ENCODE peak calls at places on chromosome 22, in seven cellular contexts. Q is upper lobe of right lung, E is omental fat pad, R is activated B cell treated with CpG ODN at 0.5 μM for 24 hours, Y is CD14-positive monocyte, W is HCT116, Z is GM23338. V is an unnamed sample.

GRCh38 chr22:26735019-26735409 is 77.6 kb downstream of the MIAT start:
- DNase-seq in Y (no peak), Z (no peak), W (no peak), E (no peak), R (no peak), Q (no peak), V (no peak)

GRCh38 chr22:49305966-49306631 is 521.6 kb downstream of the BRD1 start:
- DNase-seq in R (peak; percentile 4), Q (peak; percentile 53), E (no peak), Z (no peak), W (no peak), Y (peak; percentile 19), V (peak; percentile 5)

GRCh38 chr22:27487600-27488450 is 313.7 kb downstream of the MN1 start:
- DNase-seq in W (no peak), Z (no peak), R (no peak), Y (no peak), Q (no peak), E (no peak), V (no peak)

GRCh38 chr22:23067023-23067650 is 3.2 kb upstream of the GNAZ start:
- DNase-seq in W (no peak), Y (no peak), R (peak; percentile 14), Z (no peak), E (no peak), Q (peak; percentile 46), V (peak; percentile 9)

GRCh38 chr22:41762980-41763779 is 37.3 kb upstream of the CCDC134 start:
- DNase-seq in E (no peak), W (peak; percentile 28), Y (no peak), Q (no peak), R (no peak), Z (peak; percentile 94), V (peak; percentile 12)

GRCh38 chr22:45720875-45721378 is 49.3 kb downstream of the ATXN10 start:
- DNase-seq in Y (no peak), E (no peak), Q (no peak), W (no peak), R (no peak), Z (no peak), V (no peak)

GRCh38 chr22:25076281-25076680 is 123.4 kb upstream of the CRYBB3 start:
- DNase-seq in E (no peak), Z (no peak), W (no peak), Q (no peak), Y (no peak), R (no peak), V (no peak)

GRCh38 chr22:48699531-48699930 is 1128.1 kb downstream of the BRD1 start:
- DNase-seq in E (no peak), W (no peak), Z (no peak), Q (no peak), R (no peak), Y (no peak), V (no peak)

GRCh38 chr22:45628508-45628907 is 43.1 kb upstream of the ATXN10 start:
- DNase-seq in W (no peak), Q (peak; percentile 36), Z (peak; percentile 80), R (no peak), Y (no peak), E (no peak), V (no peak)

GRCh38 chr22:25960375-25960774 is 208.9 kb upstream of the SEZ6L start:
- DNase-seq in R (no peak), Y (no peak), E (no peak), W (no peak), Q (no peak), Z (peak; percentile 58), V (no peak)

GRCh38 chr22:44493206-44493605 is 4.8 kb downstream of the RTL6 start:
- DNase-seq in Y (no peak), Q (no peak), W (no peak), Z (no peak), E (no peak), R (no peak), V (no peak)

GRCh38 chr22:25736378-25737011 is 5.5 kb upstream of the MYO18B start:
- DNase-seq in W (no peak), R (no peak), Z (no peak), Y (no peak), E (no peak), Q (no peak), V (no peak)

GRCh38 chr22:48835857-48836672 is 991.6 kb downstream of the BRD1 start:
- DNase-seq in E (no peak), Y (no peak), R (no peak), Z (no peak), W (no peak), Q (peak; percentile 57), V (no peak)

GRCh38 chr22:24106385-24107381 is 74.6 kb upstream of the SUSD2 start:
- DNase-seq in R (peak; percentile 23), Z (peak; percentile 45), Y (no peak), W (no peak), Q (no peak), E (no peak), V (no peak)

GRCh38 chr22:27554106-27554814 is 247.3 kb downstream of the MN1 start:
- DNase-seq in Z (no peak), Q (no peak), R (no peak), W (no peak), E (no peak), Y (no peak), V (no peak)

GRCh38 chr22:21001601-21002325 is at the start of gene THAP7:
- DNase-seq in Y (peak; percentile 97), W (peak; percentile 89), Q (peak; percentile 99), E (peak; percentile 92), Z (peak; percentile 96), R (peak; percentile 97), V (peak; percentile 86)
- TF ChIP-seq CTCF in Y (no peak), W (no peak), Q (no peak), E (no peak), Z (no peak), R (no peak), V (no peak)

DNA sequence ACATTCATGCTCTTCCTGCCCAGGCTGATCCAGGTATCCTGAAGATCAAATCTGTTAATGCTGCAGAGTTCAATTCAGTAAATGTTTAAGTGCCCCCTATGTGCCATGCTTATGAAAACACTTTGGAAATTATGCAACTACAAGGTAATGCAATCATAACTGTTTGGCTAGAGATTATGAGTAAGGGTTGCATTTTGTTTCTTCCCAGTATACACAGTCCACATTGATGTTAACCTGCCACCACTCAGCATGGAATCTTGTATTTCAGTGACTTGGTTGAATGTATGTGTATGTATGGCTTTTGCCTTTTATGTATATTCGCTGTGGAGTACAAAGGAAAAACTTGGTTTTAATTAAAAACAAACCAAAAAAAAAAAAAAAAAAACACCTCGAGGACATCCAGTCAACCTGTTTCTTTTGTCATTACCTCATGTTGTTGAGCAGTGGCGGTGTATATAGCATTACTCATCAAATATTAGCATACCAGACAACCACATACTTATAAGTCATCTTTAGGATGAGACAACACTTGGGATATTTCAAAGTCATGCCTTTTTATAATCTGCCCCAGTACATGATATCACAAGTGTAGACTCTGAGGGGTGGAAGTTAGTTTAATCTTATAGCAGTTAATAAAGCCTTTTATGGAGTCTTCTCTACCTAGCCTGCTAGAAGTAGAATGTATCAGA is 86.1 kb upstream of the HORMAD2 start:
- DNase-seq in W (no peak), R (no peak), Q (no peak), Z (no peak), Y (no peak), E (no peak), V (no peak)
- TF ChIP-seq CTCF in W (peak; percentile 34), R (no peak), Q (peak; percentile 14), Z (no peak), Y (no peak), E (no peak), V (no peak)

GRCh38 chr22:30180616-30181015 is 65.9 kb downstream of the LIF start:
- DNase-seq in Q (no peak), Z (no peak), R (no peak), Y (no peak), W (no peak), E (no peak), V (no peak)

GRCh38 chr22:30175743-30176288 is 70.7 kb downstream of the LIF start:
- DNase-seq in W (no peak), E (no peak), Q (no peak), Y (no peak), Z (no peak), R (no peak), V (no peak)

GRCh38 chr22:30176431-30176830 is 70.1 kb downstream of the LIF start:
- DNase-seq in Y (no peak), W (no peak), E (no peak), Z (no peak), R (no peak), Q (no peak), V (no peak)

GRCh38 chr22:30181459-30182353 is 64.9 kb downstream of the LIF start:
- DNase-seq in W (no peak), Z (no peak), Q (no peak), E (no peak), R (no peak), Y (no peak), V (no peak)

DNA sequence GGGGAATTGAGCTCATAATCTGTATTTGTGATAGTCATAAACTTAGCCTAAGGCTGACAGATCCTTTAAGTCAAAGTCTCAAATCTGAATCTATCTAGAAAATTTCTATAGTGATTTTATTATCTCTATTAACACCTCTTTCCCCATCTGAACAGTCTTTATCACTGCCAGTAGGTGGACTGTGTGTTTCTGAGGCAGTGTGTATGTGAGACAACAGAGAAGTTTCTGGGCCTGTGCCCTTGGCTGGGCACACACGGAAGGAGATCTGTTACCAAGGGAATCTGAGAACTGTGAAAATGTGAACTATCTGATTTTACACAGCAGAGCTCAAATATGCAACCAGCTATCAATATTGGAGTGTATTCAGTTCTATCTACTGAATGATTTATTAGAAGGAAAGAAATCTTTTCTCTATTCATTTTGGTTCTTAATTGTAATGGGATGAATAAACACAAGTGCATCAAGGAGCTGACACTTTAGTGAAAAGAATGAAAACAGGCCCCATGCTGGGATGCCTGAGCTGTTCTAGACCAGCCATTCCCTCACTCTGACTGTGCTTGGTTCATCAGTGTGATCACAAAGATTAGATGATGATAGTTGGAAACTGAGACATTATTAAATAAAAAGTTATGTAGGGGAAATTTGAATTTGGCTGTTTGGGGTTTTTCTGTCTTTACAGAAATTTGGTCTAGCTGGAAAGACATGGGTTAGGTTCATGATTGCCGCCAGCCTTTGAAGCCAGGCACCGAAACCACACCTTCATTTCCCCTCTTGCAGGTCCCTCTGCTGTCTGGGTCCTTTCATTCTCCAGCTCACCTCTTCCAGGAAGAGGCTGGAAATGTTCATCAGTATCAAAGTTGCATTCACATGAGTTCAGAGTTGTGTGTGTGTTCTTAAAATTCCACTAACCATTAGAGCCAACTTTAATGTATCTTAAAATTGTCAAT is 68.1 kb downstream of the LIF start:
- DNase-seq in Z (no peak), W (peak; percentile 18), Q (no peak), Y (no peak), E (no peak), R (no peak), V (no peak)
- TF ChIP-seq CTCF in Z (no peak), W (peak; percentile 41), Q (no peak), Y (no peak), E (no peak), R (no peak), V (peak; percentile 12)

DNA sequence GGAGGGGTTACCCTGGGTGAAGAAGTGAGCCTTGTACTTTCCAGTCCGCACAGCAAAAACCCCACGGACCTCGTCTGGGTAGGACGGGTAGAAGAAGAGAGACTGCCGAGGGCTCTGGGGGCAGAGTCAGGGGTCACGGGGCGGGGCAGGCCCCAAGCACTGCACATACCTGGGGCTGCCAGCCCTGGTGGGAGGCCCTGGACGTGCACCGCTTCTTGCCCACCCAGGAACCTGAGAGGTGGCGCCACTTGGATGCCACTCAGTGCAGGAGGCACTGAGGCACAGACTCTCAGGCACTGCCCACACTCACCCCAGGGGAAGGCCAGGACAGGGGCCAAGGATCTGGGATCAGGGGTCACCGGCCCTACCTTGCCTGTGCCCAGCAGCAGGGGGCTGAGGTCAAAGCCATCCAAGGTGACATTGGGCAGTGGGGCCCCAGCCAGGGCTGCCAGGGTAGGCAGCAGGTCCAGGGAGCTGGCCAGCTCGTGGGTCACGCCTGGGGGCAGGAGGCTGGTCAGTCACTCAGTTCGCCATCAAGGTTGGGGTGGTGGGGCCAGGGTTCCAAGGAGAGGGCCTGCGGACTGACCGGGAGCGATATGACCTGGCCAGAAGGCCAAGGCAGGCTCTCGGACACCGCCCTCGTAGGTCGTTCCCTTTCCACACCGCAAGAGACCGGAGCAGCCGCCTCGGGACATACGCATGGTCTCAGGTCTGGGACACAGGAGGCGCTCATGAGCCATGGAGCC is 2.2 kb downstream of the ARSA start:
- DNase-seq in Z (peak; percentile 73), Q (peak; percentile 65), W (no peak), Y (no peak), R (no peak), E (no peak), V (no peak)
- TF ChIP-seq CTCF in Z (peak; percentile 84), Q (peak; percentile 14), W (peak; percentile 37), Y (no peak), R (no peak), E (no peak), V (no peak)